ENCODE peak calls at places on chromosomes 16 and 17, in ten cellular contexts. U is foreskin keratinocyte, N is uterus, R is lower leg skin, T is fibroblast of villous mesenchyme, V is progenitor cell of endocrine pancreas, H is adrenal gland, L is neural crest cell, A is tibial artery, E is lower lobe of right lung. Z is an unnamed sample.

GRCh38 chr16:69166946-69167930 is 19.7 kb upstream of the SNTB2 start:
- DNase-seq in R (no peak), L (no peak), H (no peak), T (no peak), A (no peak), N (no peak), E (no peak), V (no peak), U (peak), Z (no peak)

GRCh38 chr17:35046740-35047283 is 16.7 kb downstream of the RFFL start:
- DNase-seq in V (no peak), L (no peak), R (no peak), U (peak), N (no peak), T (no peak), H (no peak), E (no peak), A (no peak), Z (peak)

GRCh38 chr16:31273676-31274075 is 13.9 kb downstream of the ITGAM start:
- DNase-seq in R (peak), V (no peak), A (no peak), U (peak), L (no peak), T (no peak), H (no peak), E (no peak), N (no peak), Z (no peak)

GRCh38 chr17:58236394-58236793 is 2.0 kb upstream of the LPO start:
- DNase-seq in A (no peak), R (no peak), T (no peak), U (no peak), H (no peak), L (no peak), V (no peak), N (no peak), E (no peak), Z (no peak)

GRCh38 chr17:47872019-47872650 is 21.2 kb upstream of the SP6 start:
- DNase-seq in T (no peak), L (no peak), E (no peak), V (no peak), R (no peak), U (peak), A (no peak), N (no peak), H (no peak), Z (no peak)

GRCh38 chr17:76337413-76337777 is 16.3 kb downstream of the PRPSAP1 start:
- DNase-seq in A (peak), V (no peak), R (no peak), T (peak), E (no peak), U (no peak), N (no peak), L (no peak), H (no peak), Z (no peak)

GRCh38 chr17:9230346-9230745 is 209.0 kb downstream of the NTN1 start:
- DNase-seq in L (no peak), T (peak), H (no peak), A (no peak), V (no peak), N (no peak), U (no peak), R (no peak), E (no peak), Z (peak)

GRCh38 chr16:16150117-16150877 is 73.0 kb downstream of the ABCC6 start:
- DNase-seq in V (no peak), H (peak), N (peak), A (peak), U (no peak), E (no peak), L (no peak), R (no peak), T (peak), Z (peak)

GRCh38 chr17:41149652-41149985 is at the start of gene KRTAP4-5:
- DNase-seq in H (no peak), L (no peak), A (no peak), V (no peak), U (no peak), E (no peak), N (no peak), R (no peak), T (no peak), Z (no peak)

GRCh38 chr16:28063047-28063521 is 430 bp downstream of the GSG1L start:
- DNase-seq in R (no peak), L (no peak), E (no peak), T (no peak), N (no peak), H (no peak), V (no peak), U (no peak), A (no peak), Z (peak)

GRCh38 chr17:71980171-71980570 is 140.6 kb upstream of the SOX9 start:
- DNase-seq in N (no peak), L (no peak), V (no peak), U (no peak), T (no peak), H (no peak), A (no peak), E (no peak), R (no peak), Z (no peak)

GRCh38 chr17:34131386-34131785 is 123.7 kb upstream of the CCL2 start:
- DNase-seq in R (no peak), E (no peak), V (no peak), H (no peak), L (no peak), N (no peak), A (no peak), T (no peak), U (no peak), Z (no peak)

GRCh38 chr17:76879254-76879653 is 11.1 kb downstream of the MGAT5B start:
- DNase-seq in V (no peak), U (no peak), T (no peak), L (no peak), R (no peak), A (no peak), H (no peak), N (no peak), E (no peak), Z (no peak)

GRCh38 chr17:57242148-57242547 is 14.2 kb upstream of the MSI2 start:
- DNase-seq in L (no peak), R (no peak), T (peak), A (no peak), V (no peak), H (no peak), N (no peak), E (no peak), U (no peak), Z (peak)

GRCh38 chr16:80319181-80319580 is 221.6 kb upstream of the DYNLRB2 start:
- DNase-seq in N (no peak), T (no peak), V (no peak), E (no peak), A (no peak), R (no peak), U (peak), H (no peak), L (no peak), Z (peak)

GRCh38 chr17:7634384-7634783 is 4.4 kb downstream of the SHBG start:
- DNase-seq in T (peak), A (no peak), N (peak), U (no peak), E (no peak), V (peak), R (no peak), L (peak), H (peak), Z (peak)

GRCh38 chr17:20086416-20087074 is 77.4 kb downstream of the SPECC1 start:
- DNase-seq in N (no peak), L (no peak), H (no peak), E (no peak), R (no peak), U (no peak), T (no peak), V (no peak), A (no peak), Z (no peak)

GRCh38 chr17:83117594-83117993 is 38.2 kb downstream of the METRNL start:
- DNase-seq in H (no peak), N (no peak), L (no peak), E (peak), R (no peak), U (no peak), T (no peak), A (peak), V (no peak), Z (no peak)

GRCh38 chr16:86303787-86304685 is 206.3 kb upstream of the FOXF1 start:
- DNase-seq in V (no peak), H (no peak), A (no peak), R (no peak), U (no peak), L (no peak), T (peak), N (peak), E (no peak), Z (no peak)

GRCh38 chr16:49855280-49855821 is 561 bp downstream of the ZNF423 start:
- DNase-seq in L (peak), N (peak), V (peak), U (peak), A (peak), H (peak), R (peak), E (peak), T (peak), Z (peak)

GRCh38 chr17:61002316-61002736 is 324.7 kb downstream of the BCAS3 start:
- DNase-seq in A (no peak), E (no peak), L (no peak), N (no peak), H (no peak), T (peak), V (no peak), R (no peak), U (peak), Z (peak)

GRCh38 chr17:83128306-83129240 is 49.2 kb downstream of the METRNL start:
- DNase-seq in U (no peak), V (no peak), L (no peak), N (no peak), T (no peak), E (peak), R (no peak), A (peak), H (no peak), Z (no peak)

GRCh38 chr17:78121801-78122220 is 6.7 kb downstream of the TMC6 start:
- DNase-seq in V (no peak), R (no peak), L (no peak), H (no peak), E (no peak), T (no peak), A (no peak), U (no peak), N (no peak), Z (no peak)

GRCh38 chr16:88406096-88407041 is 23.6 kb downstream of the ZNF469 start:
- DNase-seq in V (no peak), A (no peak), R (no peak), E (no peak), T (no peak), N (no peak), L (no peak), U (no peak), H (no peak), Z (no peak)

GRCh38 chr17:48002208-48002919 is 31.5 kb downstream of the CDK5RAP3 start:
- DNase-seq in U (peak), L (no peak), T (peak), R (no peak), A (no peak), H (no peak), V (no peak), E (no peak), N (no peak), Z (peak)

GRCh38 chr17:78674156-78674555 is 97.0 kb upstream of the DNAH17 start:
- DNase-seq in V (no peak), T (no peak), E (no peak), A (no peak), U (no peak), H (no peak), N (no peak), L (no peak), R (no peak), Z (no peak)

GRCh38 chr17:6539871-6540270 is 16.5 kb downstream of the PITPNM3 start:
- DNase-seq in H (no peak), V (no peak), U (no peak), E (no peak), R (no peak), A (peak), L (no peak), N (no peak), T (no peak), Z (no peak)

GRCh38 chr17:76000016-76000754 is 470 bp upstream of the CDK3 start:
- DNase-seq in R (no peak), V (peak), H (no peak), U (no peak), N (no peak), T (peak), A (no peak), L (peak), E (peak), Z (peak)

GRCh38 chr17:4445731-4446130 is 12.0 kb downstream of the SPNS3 start:
- DNase-seq in U (no peak), A (no peak), V (no peak), E (no peak), R (no peak), H (no peak), T (no peak), N (no peak), L (no peak), Z (no peak)

GRCh38 chr17:46154151-46154816 is 38.9 kb downstream of the KANSL1 start:
- DNase-seq in V (no peak), E (no peak), L (no peak), A (no peak), N (no peak), H (no peak), T (no peak), U (no peak), R (no peak), Z (no peak)

GRCh38 chr17:15168379-15168778 is 96.7 kb downstream of the PMP22 start:
- DNase-seq in T (no peak), V (no peak), E (no peak), H (no peak), R (no peak), U (no peak), A (no peak), L (no peak), N (no peak), Z (no peak)

GRCh38 chr16:87531418-87531817 is 38.6 kb upstream of the ZCCHC14 start:
- DNase-seq in U (no peak), L (no peak), N (no peak), V (no peak), T (no peak), H (no peak), R (no peak), E (no peak), A (no peak), Z (no peak)

GRCh38 chr16:13809765-13810164 is 110.2 kb upstream of the ERCC4 start:
- DNase-seq in H (no peak), N (no peak), R (no peak), V (no peak), U (no peak), E (no peak), T (no peak), A (no peak), L (no peak), Z (no peak)

GRCh38 chr16:50802000-50802399 is 60.1 kb downstream of the CYLD start:
- DNase-seq in V (no peak), U (no peak), H (no peak), A (no peak), N (no peak), L (no peak), R (no peak), E (no peak), T (peak), Z (peak)

GRCh38 chr17:1713878-1714487 is 3.8 kb upstream of the TLCD2 start:
- DNase-seq in U (no peak), H (peak), T (peak), L (peak), R (no peak), V (peak), E (peak), N (peak), A (peak), Z (peak)
- TF ChIP-seq CTCF in U (peak), H (no peak), T (peak), L (peak), R (no peak), V (peak), E (peak), N (peak), A (peak), Z (peak)

DNA sequence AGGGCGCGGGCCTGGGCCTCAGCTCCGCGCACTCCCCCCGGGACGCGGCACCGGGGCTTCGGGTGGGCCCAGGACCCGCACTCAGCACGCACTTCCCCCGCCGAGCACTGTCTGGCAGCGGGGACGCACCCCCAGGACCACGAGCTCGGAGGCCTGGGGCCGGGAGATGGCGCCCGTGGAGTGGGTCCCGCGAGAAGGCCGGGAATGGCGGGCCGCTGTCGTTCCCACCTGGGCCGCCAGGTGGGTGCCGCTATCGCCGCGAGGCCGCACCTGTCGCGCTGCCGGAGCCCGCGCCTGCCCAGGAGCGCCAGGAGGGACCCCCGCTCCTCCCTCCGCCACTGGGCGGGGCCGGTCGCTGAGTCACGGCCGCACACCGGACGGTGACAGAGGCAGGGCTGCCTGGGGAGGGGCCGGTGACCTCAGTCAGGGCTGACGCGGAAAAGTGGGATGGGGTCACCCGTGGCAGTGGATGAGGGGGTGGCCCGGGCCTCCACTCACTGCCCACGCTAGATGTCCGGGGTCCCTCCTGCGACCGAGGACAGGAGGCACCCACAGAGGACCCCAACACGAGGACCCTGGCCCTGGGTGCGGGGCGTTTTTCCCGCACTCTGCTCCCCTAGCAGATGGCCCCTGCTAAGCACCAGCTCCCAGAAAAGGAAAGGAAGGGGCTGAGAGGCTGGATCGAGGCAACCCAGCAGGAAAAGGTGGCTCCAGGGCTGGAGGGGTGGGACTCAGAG is 6.9 kb upstream of the ACTG1 start:
- DNase-seq in L (no peak), V (peak), R (no peak), N (peak), T (no peak), H (peak), A (peak), E (peak), U (no peak), Z (no peak)
- TF ChIP-seq CTCF in L (peak), V (peak), R (no peak), N (peak), T (peak), H (no peak), A (peak), E (peak), U (peak), Z (peak)

DNA sequence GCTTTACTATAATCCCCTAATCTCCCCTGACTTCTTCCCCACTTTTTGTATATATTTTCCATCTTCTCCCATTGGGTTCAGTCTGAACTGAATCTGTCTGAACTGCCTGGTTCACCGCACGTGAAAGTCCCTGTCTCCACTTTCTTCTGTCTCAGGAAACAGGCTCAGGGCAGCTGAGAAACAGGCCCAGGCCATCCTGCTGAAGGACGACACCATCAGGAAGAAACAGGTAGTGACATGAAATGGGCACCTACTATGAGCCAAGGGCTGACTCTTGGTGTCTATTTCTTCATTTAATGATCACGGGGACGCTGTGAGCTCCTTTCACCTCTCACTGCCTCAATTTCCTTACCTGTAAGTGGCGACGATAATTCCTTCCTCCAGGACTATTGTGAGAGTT is 90.5 kb upstream of the HSBP1 start:
- DNase-seq in E (no peak), A (no peak), T (no peak), L (no peak), R (no peak), N (no peak), U (no peak), H (no peak), V (no peak), Z (peak)
- TF ChIP-seq CTCF in E (no peak), A (no peak), T (peak), L (no peak), R (no peak), N (no peak), U (peak), H (no peak), V (no peak), Z (peak)

GRCh38 chr16:23597003-23597756 is 1.1 kb upstream of the NDUFAB1 start:
- DNase-seq in L (peak), R (no peak), U (no peak), H (peak), A (no peak), V (no peak), N (no peak), E (no peak), T (peak), Z (peak)
- TF ChIP-seq CTCF in L (no peak), R (peak), U (peak), H (no peak), A (no peak), V (no peak), N (no peak), E (no peak), T (peak), Z (peak)

GRCh38 chr16:1184156-1184868 is 31.4 kb downstream of the CACNA1H start:
- DNase-seq in E (no peak), T (no peak), R (no peak), L (no peak), N (peak), A (peak), U (no peak), V (no peak), H (no peak), Z (no peak)
- TF ChIP-seq CTCF in E (no peak), T (no peak), R (no peak), L (peak), N (peak), A (peak), U (no peak), V (peak), H (no peak), Z (peak)

GRCh38 chr16:75653926-75654325 is 6.4 kb downstream of the TERF2IP start:
- DNase-seq in R (no peak), L (no peak), A (no peak), V (no peak), U (no peak), T (no peak), H (no peak), N (no peak), E (no peak), Z (peak)
- TF ChIP-seq CTCF in R (no peak), L (no peak), A (no peak), V (no peak), U (no peak), T (no peak), H (no peak), N (no peak), E (no peak), Z (no peak)

GRCh38 chr16:2047330-2048115 is at the start of the genes NTHL1 and TSC2:
- DNase-seq in V (peak), N (peak), L (peak), T (peak), A (peak), U (peak), R (peak), H (peak), E (peak), Z (peak)
- TF ChIP-seq CTCF in V (peak), N (peak), L (no peak), T (peak), A (peak), U (peak), R (no peak), H (peak), E (peak), Z (peak)

GRCh38 chr16:8937803-8938202 is 25.9 kb downstream of the USP7 start:
- DNase-seq in T (no peak), A (no peak), U (no peak), E (no peak), L (no peak), R (no peak), V (no peak), N (no peak), H (peak), Z (no peak)

GRCh38 chr16:8931864-8932263 is 31.8 kb downstream of the USP7 start:
- DNase-seq in L (peak), A (no peak), R (no peak), H (peak), E (no peak), T (peak), N (peak), U (no peak), V (peak), Z (peak)

GRCh38 chr16:8934601-8935000 is 29.1 kb downstream of the USP7 start:
- DNase-seq in A (no peak), H (no peak), E (no peak), L (no peak), N (no peak), V (no peak), R (no peak), U (no peak), T (no peak), Z (no peak)

GRCh38 chr16:8935989-8936388 is 27.7 kb downstream of the USP7 start:
- DNase-seq in L (no peak), V (no peak), N (no peak), U (no peak), T (no peak), E (no peak), R (no peak), A (no peak), H (no peak), Z (peak)

DNA sequence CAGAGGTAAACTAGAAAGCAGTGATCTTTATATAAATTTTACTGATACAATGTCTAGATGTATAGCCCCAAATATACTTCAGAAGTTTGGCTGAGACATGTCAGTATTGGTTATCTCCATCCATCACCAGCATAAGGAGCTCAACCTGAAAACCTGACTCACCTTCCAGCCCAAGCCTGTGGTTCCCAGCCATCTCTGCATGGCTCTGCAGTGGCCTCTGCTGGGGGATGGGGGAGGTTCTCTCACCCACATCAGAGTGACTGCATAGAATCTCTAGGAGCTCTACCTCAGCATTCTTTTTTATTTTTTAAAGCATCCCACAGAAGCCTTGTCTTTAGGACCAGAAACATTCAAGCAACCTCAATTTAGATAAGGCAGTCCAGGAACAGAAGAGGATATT is 27.3 kb downstream of the USP7 start:
- DNase-seq in A (no peak), L (no peak), R (no peak), H (peak), N (no peak), U (peak), E (no peak), V (peak), T (peak), Z (peak)
- TF ChIP-seq CTCF in A (no peak), L (peak), R (no peak), H (peak), N (no peak), U (peak), E (peak), V (peak), T (peak), Z (peak)

Z was measured in choroid plexus epithelial cell.